ENCODE peak calls at places on chromosomes 5 and 9, in six cellular contexts. C is neural crest cell, O is H1, M is tibial artery, L is BJ, Y is kidney epithelial cell. T is an unnamed sample.

GRCh38 chr5:61924251-61924650 is 381.8 kb upstream of the KIF2A start:
- DNase-seq in C (no peak), O (no peak), M (no peak), L (no peak), Y (no peak), T (no peak)

GRCh38 chr9:122265265-122265900 is 701 bp downstream of the MRRF start:
- DNase-seq in C (no peak), O (no peak), M (no peak), L (no peak), Y (peak), T (no peak)

GRCh38 chr5:128629162-128629561 is 91.1 kb upstream of the FBN2 start:
- DNase-seq in C (no peak), O (no peak), M (no peak), L (no peak), Y (no peak), T (no peak)

GRCh38 chr5:130289132-130290088 is 385.1 kb downstream of the CHSY3 start:
- DNase-seq in C (no peak), O (no peak), M (no peak), L (peak), Y (no peak), T (no peak)

GRCh38 chr9:105083246-105083645 is 155.3 kb upstream of the ABCA1 start:
- DNase-seq in C (no peak), O (no peak), M (no peak), L (no peak), Y (no peak), T (no peak)

GRCh38 chr5:71905804-71906711 is 187.0 kb downstream of the CARTPT start:
- DNase-seq in C (no peak), O (no peak), M (no peak), L (no peak), Y (no peak), T (no peak)

GRCh38 chr9:95089916-95090791 is 227.4 kb downstream of the FANCC start:
- DNase-seq in C (no peak), O (no peak), M (peak), L (no peak), Y (no peak), T (no peak)

GRCh38 chr5:18329346-18329745 is 695.1 kb downstream of the TAF11L14 start:
- DNase-seq in C (no peak), O (no peak), M (no peak), L (no peak), Y (no peak), T (no peak)

GRCh38 chr5:171495122-171495700 is 75.8 kb downstream of the FGF18 start:
- DNase-seq in C (no peak), O (no peak), M (no peak), L (no peak), Y (peak), T (no peak)

GRCh38 chr5:109387408-109387974 is 22.3 kb downstream of the PJA2 start:
- DNase-seq in C (no peak), O (no peak), M (no peak), L (no peak), Y (no peak), T (no peak)

GRCh38 chr9:109856785-109857184 is 76.8 kb downstream of the PALM2AKAP2 start:
- DNase-seq in C (no peak), O (no peak), M (no peak), L (no peak), Y (no peak), T (no peak)

GRCh38 chr9:83036043-83036442 is 26.9 kb downstream of the RASEF start:
- DNase-seq in C (no peak), O (no peak), M (no peak), L (no peak), Y (no peak), T (no peak)

GRCh38 chr9:89978185-89978584 is 373.4 kb downstream of the GADD45G start:
- DNase-seq in C (no peak), O (no peak), M (no peak), L (no peak), Y (no peak), T (no peak)

GRCh38 chr5:137619191-137619870 is 116.6 kb downstream of the KLHL3 start:
- DNase-seq in C (no peak), O (no peak), M (peak), L (peak), Y (peak), T (peak)

GRCh38 chr9:76545191-76545590 is 86.2 kb downstream of the GCNT1 start:
- DNase-seq in C (no peak), O (no peak), M (no peak), L (no peak), Y (no peak), T (no peak)

GRCh38 chr5:22070151-22070550 is 783.0 kb downstream of the CDH12 start:
- DNase-seq in C (no peak), O (no peak), M (no peak), L (no peak), Y (no peak), T (no peak)

GRCh38 chr9:127128341-127129072 is 6.1 kb upstream of the ANGPTL2 start:
- DNase-seq in C (no peak), O (no peak), M (peak), L (no peak), Y (no peak), T (no peak)

GRCh38 chr9:87810691-87811178 is 71.9 kb upstream of the SPATA31E1 start:
- DNase-seq in C (no peak), O (no peak), M (no peak), L (no peak), Y (no peak), T (no peak)

GRCh38 chr9:70260007-70260443 is 1.2 kb downstream of the SMC5 start:
- DNase-seq in C (no peak), O (no peak), M (no peak), L (no peak), Y (no peak), T (no peak)

GRCh38 chr5:178435321-178436238 is 154.6 kb downstream of the COL23A1 start:
- DNase-seq in C (no peak), O (no peak), M (no peak), L (no peak), Y (no peak), T (no peak)

GRCh38 chr5:75037106-75037505 is 15.3 kb downstream of the GCNT4 start:
- DNase-seq in C (no peak), O (no peak), M (no peak), L (peak), Y (peak), T (no peak)

GRCh38 chr9:18548456-18548855 is 74.5 kb downstream of the ADAMTSL1 start:
- DNase-seq in C (no peak), O (no peak), M (no peak), L (no peak), Y (no peak), T (no peak)

GRCh38 chr5:38403407-38403806 is 145.0 kb downstream of the EGFLAM start:
- DNase-seq in C (no peak), O (no peak), M (no peak), L (no peak), Y (no peak), T (no peak)

GRCh38 chr9:86734762-86735161 is 212.5 kb downstream of the GAS1 start:
- DNase-seq in C (no peak), O (no peak), M (no peak), L (no peak), Y (no peak), T (no peak)

GRCh38 chr5:181188700-181189362 is 16.2 kb downstream of the TRIM7 start:
- DNase-seq in C (peak), O (no peak), M (peak), L (no peak), Y (no peak), T (no peak)

GRCh38 chr9:107489687-107490605 is at the start of gene KLF4:
- DNase-seq in C (peak), O (peak), M (peak), L (peak), Y (peak), T (peak)

GRCh38 chr9:114033397-114034103 is 44.5 kb downstream of the AMBP start:
- DNase-seq in C (peak), O (no peak), M (peak), L (no peak), Y (no peak), T (no peak)

GRCh38 chr9:127854169-127854833 is at the start of gene ENG:
- DNase-seq in C (peak), O (no peak), M (peak), L (no peak), Y (no peak), T (no peak)

GRCh38 chr5:74418709-74419108 is 221.8 kb downstream of the ENC1 start:
- DNase-seq in C (no peak), O (no peak), M (no peak), L (no peak), Y (no peak), T (no peak)

GRCh38 chr5:177132504-177133118 is 962 bp upstream of the NSD1 start:
- DNase-seq in C (peak), O (no peak), M (no peak), L (no peak), Y (no peak), T (no peak)

GRCh38 chr5:76401801-76402250 is 1.3 kb upstream of the IQGAP2 start:
- DNase-seq in C (no peak), O (no peak), M (no peak), L (no peak), Y (no peak), T (no peak)

GRCh38 chr9:98995059-98995665 is 51.5 kb downstream of the COL15A1 start:
- DNase-seq in C (no peak), O (no peak), M (peak), L (no peak), Y (no peak), T (peak)

DNA sequence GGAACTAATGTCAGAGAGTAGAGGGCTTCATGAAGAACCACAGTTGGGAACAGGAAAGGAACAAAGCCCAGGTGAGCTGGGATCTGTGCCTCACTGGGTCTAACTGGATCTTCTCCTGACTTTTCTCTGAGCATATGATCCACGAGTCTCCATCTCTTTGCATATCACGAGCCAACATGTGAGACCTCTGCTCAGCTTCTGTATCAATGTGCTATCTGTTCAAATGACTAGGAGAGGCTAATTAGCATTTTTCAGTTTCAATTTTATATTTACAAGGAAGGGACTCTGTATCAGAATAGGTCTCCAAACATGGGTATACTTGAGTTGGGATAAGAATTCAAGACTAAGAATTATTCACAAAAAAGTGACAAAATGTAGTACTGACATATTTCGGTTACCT is 73.8 kb upstream of the SGCD start:
- DNase-seq in C (no peak), O (no peak), M (no peak), L (no peak), Y (no peak), T (no peak)
- TF ChIP-seq CTCF in C (no peak), O (no peak), M (no peak), L (no peak), Y (no peak), T (no peak)

GRCh38 chr9:136119259-136120118 is 814 bp upstream of the TMEM250 start:
- DNase-seq in C (no peak), O (no peak), M (peak), L (no peak), Y (no peak), T (no peak)

GRCh38 chr9:136120119-136120393 is 1.4 kb upstream of the TMEM250 start:
- DNase-seq in C (no peak), O (no peak), M (no peak), L (no peak), Y (no peak), T (no peak)

GRCh38 chr9:136117291-136118060 is 1.2 kb downstream of the TMEM250 start:
- DNase-seq in C (no peak), O (no peak), M (no peak), L (no peak), Y (no peak), T (no peak)

GRCh38 chr9:136118061-136118366 is 661 bp downstream of the TMEM250 start:
- DNase-seq in C (no peak), O (no peak), M (no peak), L (no peak), Y (no peak), T (no peak)

GRCh38 chr9:136118367-136119258 is at the start of gene TMEM250:
- DNase-seq in C (peak), O (peak), M (peak), L (peak), Y (peak), T (peak)
- TF ChIP-seq CTCF in C (peak), O (no peak), M (peak), L (no peak), Y (no peak), T (no peak)

GRCh38 chr5:32453916-32454315 is 9.4 kb upstream of the ZFR start:
- DNase-seq in C (no peak), O (no peak), M (no peak), L (no peak), Y (no peak), T (no peak)
- TF ChIP-seq CTCF in C (no peak), O (no peak), M (no peak), L (no peak), Y (no peak), T (no peak)

DNA sequence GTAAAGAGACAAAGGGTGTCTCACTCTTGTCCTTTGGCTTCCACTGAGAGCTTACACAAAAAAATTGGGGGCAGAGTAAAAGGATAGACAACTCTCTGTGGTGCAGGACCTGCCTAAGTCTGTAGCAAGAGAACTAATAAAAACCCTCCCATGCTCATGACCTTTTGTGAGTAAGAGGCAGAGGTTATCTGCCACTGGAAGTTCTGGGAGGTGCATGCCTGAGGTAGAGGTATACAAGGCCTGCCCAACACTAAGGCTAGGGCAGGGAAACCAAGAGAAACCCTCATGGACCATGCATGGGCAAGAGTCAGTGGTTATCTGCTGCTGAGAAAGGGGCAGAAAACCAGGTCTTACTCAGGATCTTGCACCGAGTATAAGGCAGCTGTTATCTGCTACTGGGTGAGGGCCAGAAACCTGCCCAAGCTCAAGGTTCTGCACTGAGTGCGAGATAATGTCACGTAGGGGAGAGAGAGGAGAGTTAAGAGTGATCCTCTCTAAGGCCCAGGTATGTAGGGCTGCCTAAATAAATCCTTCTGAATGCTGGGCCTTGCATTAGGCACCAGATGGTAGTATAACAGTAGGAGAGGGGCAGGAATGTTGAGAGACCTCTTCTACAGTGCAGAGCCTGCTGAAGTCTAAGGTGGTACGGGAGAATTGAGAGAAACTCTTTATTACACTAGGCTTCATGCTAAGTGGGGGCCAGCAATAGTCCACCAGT is 143.4 kb downstream of the MACROH2A1 start:
- DNase-seq in C (no peak), O (no peak), M (no peak), L (no peak), Y (no peak), T (no peak)
- TF ChIP-seq CTCF in C (no peak), O (peak), M (no peak), L (no peak), Y (no peak), T (no peak)

DNA sequence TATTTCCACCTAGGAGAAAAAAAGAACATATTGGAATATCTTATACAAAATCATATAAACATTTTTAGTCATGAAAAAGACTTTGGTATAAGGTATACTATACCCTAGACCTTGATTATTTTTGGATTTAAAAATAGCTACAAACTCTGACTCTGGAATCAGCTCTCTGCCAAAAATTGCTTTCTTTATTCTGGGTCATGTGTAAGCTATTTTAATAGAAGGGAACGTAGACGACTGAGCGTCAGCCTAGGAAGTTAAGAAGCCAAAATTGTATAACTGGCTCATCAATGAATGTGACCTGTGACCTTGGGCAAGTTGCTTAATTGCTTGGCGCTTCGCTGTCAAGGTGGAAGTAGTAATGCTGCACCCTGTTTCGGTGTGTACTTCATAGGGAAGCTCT is 157.1 kb downstream of the PARP8 start:
- DNase-seq in C (no peak), O (no peak), M (no peak), L (no peak), Y (no peak), T (no peak)
- TF ChIP-seq CTCF in C (no peak), O (no peak), M (no peak), L (no peak), Y (no peak), T (no peak)

GRCh38 chr5:160657622-160658458 is 194.2 kb downstream of the ATP10B start:
- DNase-seq in C (no peak), O (no peak), M (no peak), L (no peak), Y (no peak), T (no peak)
- TF ChIP-seq CTCF in C (no peak), O (no peak), M (no peak), L (no peak), Y (no peak), T (no peak)

GRCh38 chr9:111691686-111692329 is 30.4 kb downstream of the GNG10 start:
- DNase-seq in C (no peak), O (no peak), M (no peak), L (peak), Y (no peak), T (peak)
- TF ChIP-seq CTCF in C (peak), O (peak), M (peak), L (peak), Y (peak), T (peak)

GRCh38 chr5:59186623-59187022 is 603.7 kb downstream of the RAB3C start:
- DNase-seq in C (no peak), O (no peak), M (no peak), L (no peak), Y (no peak), T (no peak)
- TF ChIP-seq CTCF in C (no peak), O (no peak), M (no peak), L (no peak), Y (no peak), T (no peak)

DNA sequence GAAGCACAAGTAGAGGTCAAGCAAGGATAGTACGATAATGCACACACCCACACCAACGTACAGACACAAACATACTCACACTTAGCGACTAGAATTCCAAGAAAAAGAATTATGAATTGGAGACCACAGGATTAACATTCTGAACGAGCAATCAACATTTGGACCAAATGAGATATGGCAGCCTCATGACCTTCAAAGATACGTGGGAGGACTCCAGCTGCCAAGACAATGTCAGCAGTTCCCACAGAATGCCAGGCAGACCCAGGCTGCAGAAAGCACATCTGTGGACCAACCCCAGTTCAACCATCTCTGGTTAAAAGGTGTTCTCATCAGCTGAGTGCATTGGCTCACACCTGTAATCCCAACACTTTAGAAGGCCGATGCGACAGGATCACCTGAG is 187.6 kb upstream of the GRAMD2B start:
- DNase-seq in C (no peak), O (no peak), M (no peak), L (no peak), Y (no peak), T (no peak)
- TF ChIP-seq CTCF in C (no peak), O (no peak), M (no peak), L (no peak), Y (no peak), T (no peak)

GRCh38 chr9:134657666-134658377 is 16.2 kb downstream of the COL5A1 start:
- DNase-seq in C (no peak), O (no peak), M (peak), L (no peak), Y (no peak), T (no peak)

GRCh38 chr9:134655101-134655500 is 13.5 kb downstream of the COL5A1 start:
- DNase-seq in C (no peak), O (no peak), M (peak), L (no peak), Y (no peak), T (no peak)

GRCh38 chr9:134658378-134658955 is 16.9 kb downstream of the COL5A1 start:
- DNase-seq in C (no peak), O (no peak), M (peak), L (no peak), Y (no peak), T (no peak)

GRCh38 chr9:134655591-134656333 is 14.2 kb downstream of the COL5A1 start:
- DNase-seq in C (no peak), O (no peak), M (peak), L (no peak), Y (no peak), T (no peak)

DNA sequence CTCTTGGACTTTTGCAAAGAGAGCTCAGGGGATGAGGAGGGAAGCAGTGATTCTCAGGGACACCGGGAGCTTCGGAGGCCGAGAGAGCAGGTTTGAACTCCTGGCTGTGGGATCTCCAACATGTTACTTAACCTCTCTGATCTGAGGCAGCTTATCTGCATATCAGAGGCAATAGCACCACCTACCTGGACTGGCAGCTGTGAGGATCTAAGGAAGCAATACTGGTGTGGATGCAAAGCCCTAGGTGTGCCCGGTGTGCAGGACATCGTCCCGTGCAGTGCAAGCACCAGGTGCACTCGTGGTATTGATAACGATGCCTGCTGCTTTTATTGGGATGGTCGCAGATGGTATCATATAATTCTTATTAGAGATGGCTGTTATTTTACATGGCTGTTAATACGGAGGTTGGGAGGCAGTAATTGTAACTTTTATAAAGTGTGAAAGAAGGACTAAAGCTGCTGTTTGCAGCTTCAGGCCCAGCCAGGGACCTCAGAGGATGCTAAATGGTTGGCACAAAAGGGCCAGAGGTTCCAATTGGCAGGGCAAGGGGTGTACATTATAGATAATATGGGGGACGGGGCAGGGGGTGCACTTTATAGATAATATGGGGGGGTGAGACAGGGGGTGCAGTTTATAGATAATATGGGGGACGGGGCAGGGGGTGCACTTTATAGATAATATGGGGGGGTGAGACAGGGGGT is 14.9 kb downstream of the COL5A1 start:
- DNase-seq in C (no peak), O (no peak), M (no peak), L (no peak), Y (no peak), T (no peak)
- TF ChIP-seq CTCF in C (no peak), O (peak), M (no peak), L (no peak), Y (no peak), T (no peak)

T was measured in AG09319.